ENCODE peak calls at places on chromosomes 5 and 9, in seven cellular contexts. E is endothelial cell, N is fibroblast of the aortic adventitia, O is psoas muscle, K is fibroblast of lung, S is IMR-90, U is WTC11. P is an unnamed sample.
A peak's percentile ranks its signal among the peaks of the same experiment; 100 is the strongest.

GRCh38 chr5:144201578-144201977 is 30.9 kb downstream of the KCTD16 start:
- DNase-seq in K (no peak), N (no peak), U (no peak), S (no peak), E (no peak), O (no peak), P (no peak)

GRCh38 chr9:111108946-111109345 is 70.7 kb upstream of the LPAR1 start:
- DNase-seq in K (peak; percentile 53), N (peak; percentile 73), E (no peak), U (no peak), O (no peak), S (peak; percentile 90), P (no peak)

GRCh38 chr5:107337281-107337680 is 333.5 kb downstream of the EFNA5 start:
- DNase-seq in E (no peak), S (no peak), N (no peak), U (no peak), K (peak; percentile 35), O (no peak), P (no peak)

GRCh38 chr5:81428866-81429265 is 34.9 kb upstream of the ACOT12 start:
- DNase-seq in K (peak; percentile 57), U (no peak), N (peak; percentile 35), S (no peak), O (no peak), E (no peak), P (no peak)

GRCh38 chr9:74173284-74173683 is 323.9 kb upstream of the RORB start:
- DNase-seq in S (no peak), K (no peak), N (no peak), E (no peak), U (no peak), O (no peak), P (no peak)

GRCh38 chr5:81755320-81755719 is 4.4 kb upstream of the SSBP2 start:
- DNase-seq in O (no peak), N (peak; percentile 84), E (no peak), U (peak; percentile 22), K (peak; percentile 94), S (peak; percentile 89), P (no peak)

GRCh38 chr9:124497441-124497840 is 9.8 kb downstream of the NR5A1 start:
- DNase-seq in K (no peak), N (no peak), O (no peak), U (no peak), S (no peak), E (no peak), P (no peak)

GRCh38 chr5:66642538-66642937 is 46.3 kb downstream of the MAST4 start:
- DNase-seq in K (no peak), E (no peak), O (no peak), N (no peak), U (no peak), S (no peak), P (no peak)

GRCh38 chr9:16964228-16964627 is 93.8 kb upstream of the BNC2 start:
- DNase-seq in O (no peak), E (no peak), U (no peak), K (peak; percentile 99), N (peak; percentile 97), S (peak; percentile 100), P (no peak)

GRCh38 chr9:17005085-17005484 is 129.8 kb upstream of the CNTLN start:
- DNase-seq in U (no peak), E (no peak), K (peak; percentile 47), O (peak; percentile 60), N (peak; percentile 84), S (peak; percentile 81), P (no peak)

GRCh38 chr5:57410374-57411320 is 72.0 kb downstream of the ACTBL2 start:
- DNase-seq in S (no peak), U (no peak), N (no peak), O (no peak), K (no peak), E (no peak), P (no peak)

GRCh38 chr9:93657331-93658111 is 81.1 kb downstream of the PHF2 start:
- DNase-seq in U (peak; percentile 1), E (no peak), S (no peak), N (no peak), K (no peak), O (peak; percentile 23), P (no peak)

GRCh38 chr5:133697536-133698258 is 85.4 kb upstream of the FSTL4 start:
- DNase-seq in S (no peak), E (no peak), U (no peak), N (no peak), O (no peak), K (no peak), P (no peak)

GRCh38 chr5:133290669-133291235 is 238.9 kb downstream of the HSPA4 start:
- DNase-seq in S (no peak), N (no peak), K (peak; percentile 13), O (no peak), U (no peak), E (no peak), P (no peak)

GRCh38 chr5:134029156-134029555 is 24.4 kb upstream of the VDAC1 start:
- DNase-seq in K (peak; percentile 96), N (peak; percentile 93), E (no peak), U (no peak), S (peak; percentile 94), O (no peak), P (no peak)

GRCh38 chr9:99419099-99419498 is 197.0 kb downstream of the SEC61B start:
- DNase-seq in O (no peak), U (no peak), S (peak; percentile 71), K (no peak), E (no peak), N (peak; percentile 70), P (no peak)

GRCh38 chr9:89413963-89414638 is 83.8 kb downstream of the SEMA4D start:
- DNase-seq in O (peak; percentile 92), U (no peak), N (no peak), K (no peak), E (no peak), S (no peak), P (no peak)

GRCh38 chr9:75993434-75993833 is 103.0 kb downstream of the PCSK5 start:
- DNase-seq in K (peak; percentile 76), N (peak; percentile 53), S (peak; percentile 41), U (no peak), O (no peak), E (no peak), P (no peak)

GRCh38 chr9:79129865-79130480 is 441.8 kb upstream of the TLE4 start:
- DNase-seq in O (peak; percentile 57), N (peak; percentile 68), U (peak; percentile 55), S (peak; percentile 67), E (peak; percentile 70), K (peak; percentile 46), P (peak; percentile 78)

GRCh38 chr9:79131375-79131774 is 440.4 kb upstream of the TLE4 start:
- DNase-seq in S (no peak), K (no peak), E (no peak), U (no peak), N (no peak), O (no peak), P (no peak)

GRCh38 chr9:79131876-79132377 is 439.8 kb upstream of the TLE4 start:
- DNase-seq in N (no peak), S (no peak), K (no peak), E (no peak), U (peak; percentile 17), O (no peak), P (no peak)

GRCh38 chr9:79134654-79135053 is 437.1 kb upstream of the TLE4 start:
- DNase-seq in N (no peak), S (peak; percentile 12), E (peak; percentile 18), K (peak; percentile 71), U (peak; percentile 52), O (no peak), P (no peak)
- TF ChIP-seq CTCF in N (no peak), S (peak; percentile 19), E (peak; percentile 22), K (no peak), U (peak; percentile 44), O (no peak), P (no peak)

GRCh38 chr5:20601678-20602100 is 613.7 kb upstream of the CDH18 start:
- DNase-seq in S (no peak), U (peak; percentile 61), K (peak; percentile 71), O (no peak), E (no peak), N (peak; percentile 66), P (no peak)
- TF ChIP-seq CTCF in S (no peak), U (no peak), K (no peak), O (no peak), E (no peak), N (peak; percentile 5), P (no peak)

DNA sequence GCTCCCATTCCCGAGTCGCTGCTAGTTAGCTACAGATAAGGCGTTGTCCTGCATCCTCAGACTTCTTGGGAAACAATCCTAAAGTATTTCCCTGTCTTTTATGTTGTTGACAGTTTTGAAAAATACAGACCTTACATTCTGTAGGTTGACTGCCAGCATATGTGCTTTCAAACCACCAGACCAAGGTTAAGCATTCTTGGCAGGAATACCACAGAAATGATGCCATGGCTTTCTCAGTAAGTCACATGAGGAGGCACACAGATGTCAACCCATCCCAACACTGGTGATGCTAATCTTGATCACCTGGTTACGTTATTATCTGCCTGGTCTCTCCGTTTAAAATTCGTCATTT is 871 bp downstream of the GLE1 start:
- DNase-seq in U (no peak), O (no peak), E (no peak), K (peak; percentile 53), S (peak; percentile 40), N (peak; percentile 56), P (no peak)
- TF ChIP-seq CTCF in U (no peak), O (no peak), E (no peak), K (no peak), S (no peak), N (no peak), P (no peak)

GRCh38 chr5:177552839-177553455 is 1.4 kb downstream of the FAM193B start:
- DNase-seq in S (no peak), N (no peak), K (no peak), E (no peak), U (no peak), O (no peak), P (no peak)
- TF ChIP-seq CTCF in S (peak; percentile 2), N (no peak), K (no peak), E (no peak), U (no peak), O (no peak), P (no peak)

GRCh38 chr9:88076286-88077070 is 61.8 kb downstream of the SPATA31C2 start:
- DNase-seq in E (peak; percentile 58), K (peak; percentile 90), O (peak; percentile 61), N (peak; percentile 55), U (peak; percentile 71), S (peak; percentile 55), P (peak; percentile 89)
- TF ChIP-seq CTCF in E (no peak), K (peak; percentile 19), O (no peak), N (peak; percentile 38), U (no peak), S (no peak), P (no peak)

P was measured in mesothelial cell of epicardium.